ENCODE peak calls at places on chromosome 11, in six cellular contexts. R, N, Q, A, G and P are unnamed samples.

GRCh38 chr11:2837651-2838050 is 47.9 kb downstream of the CDKN1C start:
- DNase-seq in R (no peak), N (no peak), Q (no peak), A (no peak), G (no peak), P (no peak)

GRCh38 chr11:117409511-117409910 is 81.9 kb downstream of the CEP164 start:
- DNase-seq in R (no peak), N (no peak), Q (no peak), A (no peak), G (no peak), P (no peak)

GRCh38 chr11:57514538-57515331 is 767 bp downstream of the SLC43A1 start:
- DNase-seq in R (peak; percentile 74), N (peak; percentile 41), Q (peak; percentile 40), A (peak; percentile 47), G (peak; percentile 90), P (peak; percentile 75)

GRCh38 chr11:17740649-17741235 is 6.2 kb downstream of the KCNC1 start:
- DNase-seq in R (no peak), N (no peak), Q (no peak), A (no peak), G (no peak), P (peak; percentile 4)

GRCh38 chr11:330307-330693 is 9.6 kb upstream of the IFITM3 start:
- DNase-seq in R (no peak), N (no peak), Q (no peak), A (no peak), G (no peak), P (no peak)

GRCh38 chr11:71489311-71490043 is 36.5 kb downstream of the NADSYN1 start:
- DNase-seq in R (no peak), N (peak; percentile 58), Q (no peak), A (peak; percentile 47), G (no peak), P (no peak)

GRCh38 chr11:199782-200181 is 6.9 kb downstream of the SCGB1C1 start:
- DNase-seq in R (no peak), N (no peak), Q (no peak), A (no peak), G (no peak), P (no peak)

GRCh38 chr11:126430581-126431320 is 75.3 kb downstream of the ST3GAL4 start:
- DNase-seq in R (peak; percentile 51), N (no peak), Q (no peak), A (no peak), G (no peak), P (peak; percentile 75)

GRCh38 chr11:112871909-112872511 is 89.2 kb upstream of the NCAM1 start:
- DNase-seq in R (no peak), N (no peak), Q (no peak), A (no peak), G (no peak), P (no peak)

GRCh38 chr11:11770921-11771484 is 70.8 kb upstream of the USP47 start:
- DNase-seq in R (no peak), N (no peak), Q (no peak), A (no peak), G (no peak), P (no peak)

GRCh38 chr11:86116386-86116726 is 47.5 kb upstream of the PICALM start:
- DNase-seq in R (peak; percentile 90), N (peak; percentile 38), Q (no peak), A (peak; percentile 59), G (peak; percentile 22), P (no peak)

GRCh38 chr11:2898366-2899079 is 12.9 kb upstream of the CDKN1C start:
- DNase-seq in R (peak; percentile 94), N (peak; percentile 96), Q (peak; percentile 79), A (peak; percentile 94), G (peak; percentile 65), P (peak; percentile 57)

GRCh38 chr11:122779047-122779629 is 59.2 kb upstream of the CRTAM start:
- DNase-seq in R (no peak), N (peak; percentile 49), Q (no peak), A (peak; percentile 62), G (no peak), P (no peak)

GRCh38 chr11:24064309-24064903 is 432.4 kb upstream of the LUZP2 start:
- DNase-seq in R (peak; percentile 18), N (no peak), Q (no peak), A (no peak), G (no peak), P (no peak)

GRCh38 chr11:79419120-79419519 is 21.7 kb downstream of the TENM4 start:
- DNase-seq in R (peak; percentile 88), N (peak; percentile 27), Q (peak; percentile 70), A (no peak), G (no peak), P (peak; percentile 33)

GRCh38 chr11:13486926-13487660 is 8.7 kb downstream of the PTH start:
- DNase-seq in R (peak; percentile 67), N (peak; percentile 41), Q (peak; percentile 58), A (peak; percentile 58), G (peak; percentile 68), P (peak; percentile 74)

GRCh38 chr11:120224872-120225371 is 14.1 kb downstream of the OAF start:
- DNase-seq in R (no peak), N (no peak), Q (no peak), A (peak; percentile 37), G (no peak), P (peak; percentile 53)

GRCh38 chr11:1401656-1402221 is 12.0 kb downstream of the BRSK2 start:
- DNase-seq in R (peak; percentile 68), N (peak; percentile 45), Q (peak; percentile 69), A (peak; percentile 73), G (peak; percentile 72), P (no peak)

GRCh38 chr11:63871962-63872832 is 33.3 kb downstream of the MARK2 start:
- DNase-seq in R (peak; percentile 98), N (peak; percentile 98), Q (peak; percentile 98), A (peak; percentile 91), G (peak; percentile 92), P (peak; percentile 74)
- H3K4me1 ChIP-seq in R (peaks cover 28% of the 10 kb centered on the region), N (peaks cover 33% of the 10 kb centered on the region), Q (peaks cover 68% of the 10 kb centered on the region), A (peaks cover 45% of the 10 kb centered on the region), G (peaks cover 54% of the 10 kb centered on the region), P (peaks cover 57% of the 10 kb centered on the region)

DNA sequence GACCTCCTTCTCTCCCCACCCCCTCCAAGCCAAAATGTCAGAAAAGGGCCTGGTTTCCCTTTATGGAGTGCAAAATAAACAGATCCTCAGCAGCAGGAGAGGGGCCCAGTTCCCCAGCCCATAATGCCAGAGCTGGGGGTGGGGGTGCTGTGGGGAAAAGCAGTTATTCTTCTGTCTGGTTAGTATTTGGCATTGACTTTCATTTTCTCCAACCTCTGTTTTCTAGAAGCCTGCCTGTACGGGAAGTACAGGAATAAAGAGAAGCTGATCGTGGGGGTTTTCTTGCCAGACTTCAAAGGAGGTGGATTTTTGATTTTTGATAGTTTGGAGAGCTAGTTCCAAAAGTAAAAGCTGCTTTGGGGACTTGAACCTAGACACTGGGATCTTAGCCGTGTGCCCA is 22.4 kb downstream of the FLI1 start:
- DNase-seq in R (peak; percentile 19), N (peak; percentile 73), Q (no peak), A (no peak), G (no peak), P (no peak)
- H3K4me1 ChIP-seq in R (peaks cover 60% of the 10 kb centered on the region), N (peaks cover 1% of the 10 kb centered on the region), Q (peaks cover 68% of the 10 kb centered on the region), A (peaks cover 19% of the 10 kb centered on the region), G (no peaks in the 10 kb centered on the region), P (peaks cover 7% of the 10 kb centered on the region)

DNA sequence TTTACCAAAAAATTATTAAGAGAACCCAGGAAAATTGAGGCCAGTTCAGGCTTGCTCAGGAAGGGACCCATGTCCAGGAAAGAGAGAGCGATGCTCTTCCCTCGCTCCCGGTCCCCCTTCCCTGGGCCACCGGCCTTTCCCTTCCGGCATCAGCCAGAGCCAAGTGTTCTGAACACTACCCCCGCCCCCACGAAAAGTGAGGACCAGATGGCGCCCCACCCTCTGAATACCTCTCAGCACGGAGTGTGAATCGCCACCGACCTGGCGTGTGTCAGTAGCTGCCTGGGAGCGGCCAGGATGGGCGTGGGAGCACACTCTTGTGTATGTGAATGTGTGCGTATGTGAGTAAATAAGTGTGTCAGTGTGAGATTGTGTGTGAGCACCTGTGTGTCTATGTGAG is 20.2 kb downstream of the RPS6KA4 start:
- DNase-seq in R (no peak), N (no peak), Q (no peak), A (no peak), G (no peak), P (no peak)
- H3K4me1 ChIP-seq in R (peaks cover 6% of the 10 kb centered on the region), N (no peaks in the 10 kb centered on the region), Q (peaks cover 20% of the 10 kb centered on the region), A (peaks cover 3% of the 10 kb centered on the region), G (peaks cover 4% of the 10 kb centered on the region), P (no peaks in the 10 kb centered on the region)

GRCh38 chr11:46597609-46598219 is 3.9 kb upstream of the AMBRA1 start:
- DNase-seq in R (peak; percentile 70), N (peak; percentile 65), Q (peak; percentile 45), A (peak; percentile 53), G (no peak), P (no peak)

GRCh38 chr11:46594383-46594718 is 528 bp upstream of the AMBRA1 start:
- DNase-seq in R (no peak), N (peak; percentile 68), Q (no peak), A (no peak), G (no peak), P (no peak)

GRCh38 chr11:46593550-46594382 is at the start of gene AMBRA1:
- DNase-seq in R (peak; percentile 95), N (peak; percentile 96), Q (peak; percentile 89), A (peak; percentile 94), G (peak; percentile 85), P (peak; percentile 97)

GRCh38 chr11:46597155-46597554 is 3.3 kb upstream of the AMBRA1 start:
- DNase-seq in R (no peak), N (no peak), Q (no peak), A (no peak), G (no peak), P (peak; percentile 25)

DNA sequence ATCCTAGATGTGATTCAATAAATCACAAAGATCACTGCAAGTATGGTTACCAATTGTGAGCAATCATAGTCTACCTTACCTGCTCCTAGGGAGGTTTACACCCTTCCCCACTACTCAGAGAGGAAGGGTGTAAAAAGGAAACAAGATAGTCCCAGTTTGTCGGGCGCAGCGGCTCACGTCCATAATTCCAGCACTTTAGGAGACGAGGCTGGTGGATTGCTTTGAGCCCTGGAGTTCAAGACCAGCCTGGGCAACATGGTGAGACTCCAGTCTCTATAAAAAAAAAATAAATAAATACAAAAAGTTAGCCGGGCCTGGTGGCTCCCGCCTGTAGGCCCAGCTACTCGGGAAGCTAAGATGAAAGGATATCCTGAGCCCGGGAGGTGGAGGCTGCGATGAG is 962 bp upstream of the AMBRA1 start:
- DNase-seq in R (no peak), N (no peak), Q (no peak), A (no peak), G (no peak), P (no peak)
- H3K4me1 ChIP-seq in R (peaks cover 24% of the 10 kb centered on the region), N (peaks cover 8% of the 10 kb centered on the region), Q (peaks cover 57% of the 10 kb centered on the region), A (peaks cover 9% of the 10 kb centered on the region), G (no peaks in the 10 kb centered on the region), P (peaks cover 25% of the 10 kb centered on the region)

GRCh38 chr11:118856314-118856713 is 27.4 kb upstream of the CXCR5 start:
- DNase-seq in R (no peak), N (no peak), Q (no peak), A (no peak), G (no peak), P (no peak)

GRCh38 chr11:118857385-118857784 is 26.3 kb upstream of the CXCR5 start:
- DNase-seq in R (no peak), N (no peak), Q (no peak), A (no peak), G (no peak), P (no peak)

DNA sequence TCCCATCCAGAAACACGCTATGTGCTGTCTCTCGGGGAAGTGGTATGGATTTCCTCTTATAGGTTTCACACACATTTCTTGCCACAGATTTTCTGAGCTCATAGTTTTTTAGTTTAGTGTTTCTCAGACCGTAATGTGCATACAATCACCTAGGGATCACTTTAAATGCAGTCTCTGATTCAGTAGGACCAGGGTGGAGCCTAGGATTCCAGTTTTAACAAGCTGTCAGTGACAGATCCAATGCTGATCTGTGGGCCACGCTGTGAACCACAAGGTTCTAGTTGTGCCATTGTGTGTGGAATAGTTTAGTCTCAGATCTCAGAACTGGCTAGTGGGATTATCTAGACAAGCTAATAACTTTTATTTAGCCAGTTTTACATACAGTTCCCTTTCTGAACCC is 23.7 kb upstream of the CXCR5 start:
- DNase-seq in R (no peak), N (no peak), Q (no peak), A (no peak), G (no peak), P (no peak)
- H3K4me1 ChIP-seq in R (no peaks in the 10 kb centered on the region), N (no peaks in the 10 kb centered on the region), Q (no peaks in the 10 kb centered on the region), A (no peaks in the 10 kb centered on the region), G (no peaks in the 10 kb centered on the region), P (no peaks in the 10 kb centered on the region)